ENCODE peak calls at places on chromosomes 4 and X, in ten cellular contexts. L, Y, C, A, J, V, R, M, Z and I are unnamed samples.

GRCh38 chrX:130216312-130216711 is 44.5 kb downstream of the RAB33A start:
- DNase-seq in L (no peak), M (no peak), A (no peak), J (no peak), C (peak), V (no peak), Y (no peak), Z (no peak), R (no peak), I (no peak)

GRCh38 chr4:42359686-42360085 is 37.6 kb upstream of the SHISA3 start:
- DNase-seq in J (no peak), M (no peak), A (no peak), L (no peak), C (no peak), V (no peak), Y (no peak), R (no peak), Z (no peak), I (no peak)

GRCh38 chrX:135324463-135324862 is 15.2 kb downstream of the ETDC start:
- DNase-seq in V (no peak), L (no peak), J (no peak), A (no peak), Z (no peak), M (no peak), C (no peak), R (no peak), Y (no peak), I (no peak)

GRCh38 chrX:31435592-31435991 is 363.8 kb upstream of the FTHL17 start:
- DNase-seq in A (no peak), M (no peak), R (no peak), J (no peak), V (no peak), Y (no peak), L (no peak), Z (no peak), C (no peak), I (no peak)

GRCh38 chr4:14100349-14100748 is 472.8 kb upstream of the BOD1L1 start:
- DNase-seq in V (peak), R (no peak), J (no peak), L (no peak), Z (no peak), A (no peak), Y (no peak), M (no peak), C (no peak), I (no peak)

GRCh38 chr4:84482564-84483563 is 16.2 kb downstream of the NKX6-1 start:
- DNase-seq in R (no peak), C (no peak), A (no peak), V (no peak), L (no peak), Z (no peak), J (no peak), Y (no peak), M (no peak), I (no peak)

GRCh38 chr4:185587444-185588161 is 52.3 kb upstream of the PDLIM3 start:
- DNase-seq in A (no peak), J (no peak), Y (no peak), V (peak), R (peak), C (peak), M (no peak), Z (peak), L (no peak), I (no peak)

GRCh38 chr4:177907736-177908424 is 465.6 kb upstream of the AGA start:
- DNase-seq in M (no peak), Z (no peak), A (no peak), Y (no peak), V (no peak), C (no peak), L (no peak), J (no peak), R (no peak), I (no peak)

GRCh38 chrX:34578237-34578636 is 78.8 kb downstream of the TMEM47 start:
- DNase-seq in J (no peak), A (no peak), M (peak), V (no peak), Z (no peak), Y (no peak), C (no peak), R (no peak), L (peak), I (peak)

GRCh38 chr4:113499166-113499565 is 262.4 kb downstream of the CAMK2D start:
- DNase-seq in L (no peak), A (no peak), Y (no peak), M (no peak), R (no peak), J (no peak), Z (no peak), V (no peak), C (no peak), I (no peak)

GRCh38 chr4:32485976-32486375 is 1765.8 kb downstream of the PCDH7 start:
- DNase-seq in J (no peak), L (no peak), Y (no peak), M (no peak), V (no peak), C (no peak), Z (no peak), A (no peak), R (no peak), I (no peak)

GRCh38 chrX:133215747-133216146 is 2.4 kb downstream of the TFDP3 start:
- DNase-seq in M (peak), C (no peak), R (no peak), Z (no peak), J (no peak), L (no peak), Y (no peak), A (peak), V (no peak), I (no peak)

GRCh38 chrX:108250654-108251579 is 159.3 kb downstream of the ATG4A start:
- DNase-seq in Z (no peak), J (no peak), A (no peak), C (no peak), M (no peak), L (no peak), Y (no peak), R (no peak), V (no peak), I (no peak)

GRCh38 chr4:129144755-129145206 is 48.8 kb downstream of the C4orf33 start:
- DNase-seq in V (no peak), J (peak), L (no peak), M (no peak), Z (no peak), R (no peak), Y (no peak), C (no peak), A (no peak), I (no peak)

GRCh38 chr4:1666391-1666790 is 17.7 kb downstream of the FAM53A start:
- DNase-seq in J (no peak), Z (no peak), A (no peak), Y (no peak), V (no peak), M (no peak), R (no peak), C (no peak), L (no peak), I (no peak)

GRCh38 chrX:101693476-101693875 is 33.8 kb upstream of the ARMCX2 start:
- DNase-seq in A (no peak), V (no peak), Y (no peak), C (no peak), L (no peak), J (no peak), M (no peak), Z (no peak), R (no peak), I (no peak)

GRCh38 chr4:79088991-79089705 is 149.9 kb upstream of the PAQR3 start:
- DNase-seq in M (no peak), V (no peak), J (no peak), Z (no peak), L (no peak), Y (no peak), A (no peak), R (no peak), C (no peak), I (no peak)

GRCh38 chr4:188005561-188005960 is 10.0 kb downstream of the ZFP42 start:
- DNase-seq in Y (no peak), L (no peak), Z (no peak), V (no peak), A (no peak), C (no peak), M (no peak), R (no peak), J (no peak), I (no peak)

GRCh38 chr4:184924516-184924915 is 93.8 kb upstream of the HELT start:
- DNase-seq in Y (no peak), L (no peak), Z (no peak), C (no peak), A (no peak), R (no peak), V (no peak), M (no peak), J (no peak), I (no peak)

GRCh38 chrX:74923942-74924448 is 1.3 kb downstream of the NEXMIF start:
- DNase-seq in C (peak), R (no peak), V (no peak), M (no peak), L (no peak), A (peak), Z (peak), J (no peak), Y (no peak), I (peak)

GRCh38 chrX:18894156-18894555 is 89.8 kb downstream of the PHKA2 start:
- DNase-seq in C (no peak), J (no peak), Y (no peak), Z (no peak), L (no peak), R (no peak), V (no peak), M (no peak), A (no peak), I (no peak)